ENCODE peak calls at places on chromosomes 1 and 21, in eight cellular contexts. I, C, N, P, L, H, Q and S are unnamed samples.

GRCh38 chr21:36699026-36699545 is at the start of gene SIM2:
- DNase-seq in Q (no peak), N (no peak), C (peak), L (peak), P (no peak), H (no peak), I (no peak), S (no peak)

GRCh38 chr21:28633803-28634572 is 358.7 kb downstream of the LTN1 start:
- DNase-seq in Q (peak), L (no peak), H (peak), C (peak), I (no peak), N (no peak), P (peak), S (no peak)

GRCh38 chr1:162996261-162996660 is 72.9 kb upstream of the RGS4 start:
- DNase-seq in Q (no peak), P (no peak), L (no peak), C (no peak), N (no peak), I (no peak), H (no peak), S (no peak)

GRCh38 chr1:115291731-115292130 is 46.3 kb downstream of the NGF start:
- DNase-seq in H (no peak), I (no peak), Q (no peak), N (no peak), L (no peak), P (no peak), C (no peak), S (no peak)

GRCh38 chr1:153485880-153486279 is 25.4 kb upstream of the S100A7 start:
- DNase-seq in C (no peak), Q (no peak), N (no peak), I (no peak), H (no peak), L (no peak), P (no peak), S (no peak)

GRCh38 chr1:91828007-91828321 is 58.0 kb downstream of the TGFBR3 start:
- DNase-seq in N (no peak), P (no peak), C (no peak), Q (no peak), H (no peak), L (no peak), I (no peak), S (no peak)

GRCh38 chr1:245099401-245099800 is 55.4 kb upstream of the KIF26B start:
- DNase-seq in N (peak), C (no peak), H (no peak), L (no peak), Q (no peak), I (no peak), P (no peak), S (no peak)

GRCh38 chr1:227403535-227403934 is 85.2 kb upstream of the CDC42BPA start:
- DNase-seq in L (no peak), P (no peak), Q (no peak), H (no peak), C (no peak), I (no peak), N (no peak), S (no peak)

GRCh38 chr1:239831577-239832355 is 259.9 kb upstream of the FMN2 start:
- DNase-seq in C (no peak), P (no peak), I (no peak), N (no peak), Q (no peak), H (no peak), L (no peak), S (no peak)

GRCh38 chr21:25722631-25723030 is 12.1 kb downstream of the ATP5PF start:
- DNase-seq in Q (no peak), H (no peak), P (peak), I (no peak), L (no peak), C (no peak), N (no peak), S (no peak)